ENCODE peak calls at places on chromosome 15, in five cellular contexts. B, V, U, E and R are unnamed samples.
A peak's percentile ranks its signal among the peaks of the same experiment; 100 is the strongest.

GRCh38 chr15:72318408-72318942 is 1.5 kb downstream of the CELF6 start:
- DNase-seq in B (no peak), V (no peak), U (no peak), E (no peak), R (no peak)

GRCh38 chr15:50075292-50075691 is 43.7 kb downstream of the ATP8B4 start:
- DNase-seq in B (no peak), V (no peak), U (no peak), E (no peak), R (no peak)

GRCh38 chr15:78131295-78132021 is at the start of gene CIB2:
- DNase-seq in B (peak; percentile 8), V (peak; percentile 97), U (peak; percentile 35), E (peak; percentile 71), R (peak; percentile 8)

GRCh38 chr15:46091860-46092450 is 457.1 kb downstream of the SQOR start:
- DNase-seq in B (no peak), V (no peak), U (no peak), E (no peak), R (no peak)

GRCh38 chr15:84909029-84909428 is 24.6 kb downstream of the SLC28A1 start:
- DNase-seq in B (no peak), V (no peak), U (no peak), E (no peak), R (no peak)

GRCh38 chr15:31216210-31216911 is 110.3 kb upstream of the KLF13 start:
- DNase-seq in B (no peak), V (peak; percentile 67), U (peak; percentile 52), E (peak; percentile 35), R (no peak)

GRCh38 chr15:63048986-63049665 is 6.6 kb downstream of the TPM1 start:
- DNase-seq in B (no peak), V (peak; percentile 38), U (peak; percentile 52), E (peak; percentile 44), R (no peak)

GRCh38 chr15:58525926-58526538 is 94.2 kb downstream of the LIPC start:
- DNase-seq in B (no peak), V (no peak), U (no peak), E (no peak), R (no peak)

GRCh38 chr15:78987891-78988360 is 43.1 kb upstream of the CTSH start:
- DNase-seq in B (no peak), V (no peak), U (no peak), E (no peak), R (no peak)

GRCh38 chr15:57217716-57218598 is 158.3 kb upstream of the CGNL1 start:
- DNase-seq in B (peak; percentile 48), V (no peak), U (peak; percentile 41), E (no peak), R (no peak)